ENCODE peak calls at places on chromosomes 16 and 17, in five cellular contexts. Q, N, U, D and S are unnamed samples.

GRCh38 chr17:7558544-7559306 is at the start of gene TNFSF13:
- DNase-seq in U (no peak), Q (peak; percentile 76), D (peak; percentile 87), N (no peak), S (no peak)

GRCh38 chr17:58565389-58566311 is 51.2 kb upstream of the MTMR4 start:
- DNase-seq in D (no peak), Q (no peak), U (no peak), N (peak; percentile 69), S (no peak)

GRCh38 chr17:72393553-72393952 is 272.7 kb downstream of the SOX9 start:
- DNase-seq in N (no peak), D (no peak), U (peak; percentile 14), Q (no peak), S (no peak)

GRCh38 chr16:49460786-49461470 is 87.3 kb downstream of the C16orf78 start:
- DNase-seq in U (no peak), N (no peak), Q (no peak), D (peak; percentile 28), S (peak; percentile 72)

GRCh38 chr17:71378036-71378435 is 742.8 kb upstream of the SOX9 start:
- DNase-seq in N (no peak), Q (no peak), D (no peak), U (no peak), S (no peak)

GRCh38 chr16:72958522-72959076 is 89.3 kb downstream of the ZFHX3 start:
- DNase-seq in N (no peak), D (peak; percentile 53), U (no peak), Q (no peak), S (no peak)

GRCh38 chr17:3672571-3672970 is 4.0 kb downstream of the EMC6 start:
- DNase-seq in U (no peak), D (no peak), N (no peak), Q (no peak), S (no peak)

GRCh38 chr16:48049832-48050231 is 106.0 kb downstream of the ABCC12 start:
- DNase-seq in N (no peak), U (no peak), D (no peak), Q (no peak), S (no peak)

GRCh38 chr16:66947302-66948033 is 12.2 kb downstream of the CES2 start:
- DNase-seq in U (peak; percentile 90), N (peak; percentile 94), Q (peak; percentile 81), D (peak; percentile 87), S (no peak)

GRCh38 chr16:71431991-71432390 is 9.9 kb downstream of the TLE7 start:
- DNase-seq in N (no peak), Q (peak; percentile 46), U (no peak), D (peak; percentile 34), S (no peak)

GRCh38 chr17:79843475-79843916 is 4.3 kb upstream of the CBX4 start:
- DNase-seq in N (no peak), Q (peak; percentile 90), D (no peak), U (no peak), S (no peak)

GRCh38 chr17:45093444-45094110 is 32.5 kb downstream of the NMT1 start:
- DNase-seq in Q (no peak), D (peak; percentile 83), N (no peak), U (no peak), S (peak; percentile 89)

GRCh38 chr16:14398014-14398717 is 231.9 kb downstream of the PARN start:
- DNase-seq in U (no peak), N (no peak), D (no peak), Q (no peak), S (no peak)

GRCh38 chr16:48997081-48997615 is 284.5 kb downstream of the CBLN1 start:
- DNase-seq in N (no peak), Q (peak; percentile 14), U (no peak), D (no peak), S (no peak)

GRCh38 chr17:3695129-3695722 is 729 bp downstream of the P2RX5 start:
- DNase-seq in D (no peak), N (no peak), U (no peak), Q (peak; percentile 63), S (no peak)

GRCh38 chr16:55678061-55678935 is 22.5 kb downstream of the SLC6A2 start:
- DNase-seq in Q (no peak), D (no peak), U (no peak), N (no peak), S (no peak)

GRCh38 chr17:3965123-3965800 is 1.0 kb upstream of the ATP2A3 start:
- DNase-seq in N (peak; percentile 90), U (no peak), Q (no peak), D (no peak), S (no peak)

GRCh38 chr17:46940692-46941404 is 17.9 kb downstream of the GOSR2 start:
- DNase-seq in N (peak; percentile 91), Q (no peak), U (peak; percentile 78), D (peak; percentile 80), S (no peak)

GRCh38 chr16:68781784-68782183 is 44.7 kb downstream of the CDH1 start:
- DNase-seq in U (no peak), N (no peak), Q (no peak), D (no peak), S (no peak)

GRCh38 chr16:68779891-68780290 is 42.8 kb downstream of the CDH1 start:
- DNase-seq in D (no peak), N (no peak), U (no peak), Q (no peak), S (no peak)

GRCh38 chr16:68776821-68777485 is 39.9 kb downstream of the CDH1 start:
- DNase-seq in Q (no peak), D (no peak), N (no peak), U (no peak), S (no peak)

GRCh38 chr16:68774982-68775381 is 37.9 kb downstream of the CDH1 start:
- DNase-seq in D (no peak), N (no peak), U (no peak), Q (no peak), S (no peak)

GRCh38 chr16:68778551-68779231 is 41.6 kb downstream of the CDH1 start:
- DNase-seq in N (peak; percentile 83), U (no peak), D (no peak), Q (no peak), S (no peak)
- TF ChIP-seq POLR2AphosphoS5 in N (no peak), U (no peak), D (no peak), Q (no peak), S (no peak)

GRCh38 chr16:17237350-17237944 is 233.3 kb downstream of the XYLT1 start:
- DNase-seq in N (no peak), U (no peak), D (no peak), Q (no peak), S (no peak)
- TF ChIP-seq CTCF in N (peak; percentile 22), U (no peak), D (no peak), Q (no peak), S (no peak)

DNA sequence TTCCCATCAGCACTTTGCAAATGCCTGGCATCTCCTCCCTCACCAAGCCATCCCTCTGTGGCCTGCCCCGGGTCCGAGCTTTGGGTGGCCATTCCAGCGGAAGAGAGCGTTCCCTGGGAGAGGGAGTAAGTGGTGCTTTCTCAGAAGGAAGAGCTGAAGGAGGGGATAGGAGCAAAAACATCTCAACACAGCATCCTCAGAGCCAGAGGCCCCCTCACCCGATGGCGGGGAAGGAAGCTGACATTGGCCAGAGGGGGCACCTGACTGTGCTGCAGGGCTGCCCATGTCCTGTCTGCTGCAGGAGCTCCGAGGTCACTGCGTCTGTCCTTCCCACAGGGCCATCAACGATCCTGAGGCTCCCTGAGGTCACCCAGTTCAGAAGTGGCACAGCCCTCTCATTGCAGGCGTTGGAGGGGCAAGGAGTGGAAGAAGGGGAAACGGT is 427 bp upstream of the TLCD3B start:
- DNase-seq in N (no peak), U (no peak), Q (no peak), D (no peak), S (no peak)
- TF ChIP-seq POLR2AphosphoS5 in N (no peak), U (no peak), Q (no peak), D (no peak), S (no peak)

GRCh38 chr16:789451-789850 is 1.0 kb downstream of the CHTF18 start:
- DNase-seq in Q (peak; percentile 77), U (no peak), N (no peak), D (no peak), S (no peak)
- TF ChIP-seq CTCF in Q (no peak), U (no peak), N (no peak), D (no peak), S (no peak)

DNA sequence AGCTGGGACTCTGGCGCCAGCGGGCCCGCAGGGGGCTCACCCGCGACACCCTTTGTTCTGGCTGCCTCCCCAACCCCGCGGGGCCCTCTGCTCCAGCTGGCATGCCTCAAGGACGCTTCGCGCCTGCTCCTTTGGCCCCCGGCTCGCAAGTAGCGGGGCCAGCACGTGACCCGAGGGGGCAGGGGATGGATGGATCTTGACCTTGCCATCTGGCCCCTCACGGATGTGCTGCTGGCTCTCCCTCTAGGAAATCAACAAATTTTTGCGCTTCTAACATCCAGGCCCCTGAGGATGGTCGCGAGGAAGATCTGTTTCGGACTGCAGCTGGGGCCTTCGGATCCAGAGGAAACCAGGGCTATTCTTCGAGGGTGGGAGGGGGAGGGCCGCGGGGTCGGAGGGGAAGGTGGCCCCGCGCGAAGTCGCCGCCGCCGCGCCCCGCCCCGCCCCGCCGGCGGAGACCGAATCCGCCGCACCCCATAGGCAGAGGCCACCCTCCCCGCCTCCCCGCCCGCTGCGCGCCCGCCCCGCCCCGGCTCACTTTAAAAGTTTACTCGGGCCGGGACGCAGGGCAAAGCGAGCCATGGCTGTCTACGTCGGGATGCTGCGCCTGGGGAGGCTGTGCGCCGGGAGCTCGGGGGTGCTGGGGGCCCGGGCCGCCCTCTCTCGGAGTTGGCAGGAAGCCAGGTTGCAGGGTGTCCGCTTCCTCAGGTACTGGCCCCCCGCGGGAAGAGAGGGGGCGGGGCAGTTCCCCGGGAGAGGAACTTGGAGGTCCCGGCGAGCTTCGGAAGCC is at the start of gene ACSF2:
- DNase-seq in Q (peak; percentile 95), U (peak; percentile 42), D (peak; percentile 87), N (peak; percentile 71), S (no peak)
- TF ChIP-seq POLR2AphosphoS5 in Q (peak; percentile 77), U (peak; percentile 52), D (peak; percentile 76), N (peak; percentile 66), S (peak; percentile 72)